ENCODE peak calls at places on chromosomes 11 and 22, in eight cellular contexts. C is hepatocyte; O is IMR-90; U is mammary epithelial cell; E is cardiac muscle cell; P is CD8-positive, alpha-beta T cell; V is body of pancreas; L is dorsolateral prefrontal cortex. Q is an unnamed sample.

GRCh38 chr22:32788884-32789624 is 12.5 kb upstream of the TIMP3 start:
- DNase-seq in U (no peak), O (peak; percentile 72), E (no peak), V (peak; percentile 56), P (no peak), L (no peak), C (no peak), Q (no peak)

GRCh38 chr11:19558189-19558986 is 154.2 kb upstream of the NAV2 start:
- DNase-seq in E (no peak), C (no peak), L (no peak), P (no peak), U (no peak), V (no peak), O (no peak), Q (no peak)

GRCh38 chr11:2345050-2345449 is 32.1 kb upstream of the CD81 start:
- DNase-seq in V (no peak), E (no peak), P (no peak), U (no peak), C (no peak), L (no peak), O (no peak), Q (no peak)

GRCh38 chr22:24695958-24696511 is 78.5 kb downstream of the PIWIL3 start:
- DNase-seq in O (peak; percentile 69), E (peak; percentile 42), P (no peak), C (no peak), V (no peak), U (no peak), L (no peak), Q (no peak)

GRCh38 chr11:69545976-69546617 is 64.6 kb downstream of the LINC01488 start:
- DNase-seq in U (no peak), C (peak; percentile 2), O (no peak), L (no peak), V (no peak), E (no peak), P (no peak), Q (no peak)

GRCh38 chr11:15109602-15110001 is 5.1 kb upstream of the INSC start:
- DNase-seq in V (no peak), O (no peak), L (no peak), C (no peak), E (no peak), U (no peak), P (no peak), Q (no peak)

GRCh38 chr11:61158691-61159381 is 2.4 kb downstream of the VPS37C start:
- DNase-seq in V (no peak), O (peak; percentile 89), U (peak; percentile 70), C (no peak), P (no peak), L (no peak), E (no peak), Q (no peak)

GRCh38 chr11:1559103-1559951 is 12.7 kb downstream of the DUSP8 start:
- DNase-seq in L (peak; percentile 95), C (peak; percentile 67), P (peak; percentile 6), V (peak; percentile 98), U (peak; percentile 54), O (peak; percentile 66), E (no peak), Q (peak; percentile 91)

GRCh38 chr11:119856681-119857485 is 127.9 kb upstream of the NECTIN1 start:
- DNase-seq in V (no peak), O (no peak), E (no peak), L (no peak), P (no peak), U (no peak), C (no peak), Q (no peak)

GRCh38 chr11:123057604-123058305 is 4.2 kb downstream of the HSPA8 start:
- DNase-seq in E (no peak), L (no peak), U (no peak), O (no peak), C (no peak), V (no peak), P (no peak), Q (no peak)

GRCh38 chr22:27299181-27300085 is 502.1 kb downstream of the MN1 start:
- DNase-seq in P (no peak), E (no peak), L (no peak), O (no peak), V (no peak), C (no peak), U (no peak), Q (no peak)

GRCh38 chr11:76644591-76644990 is 26.0 kb downstream of the LRRC32 start:
- DNase-seq in O (no peak), E (no peak), V (no peak), U (peak; percentile 78), P (no peak), C (no peak), L (no peak), Q (no peak)

GRCh38 chr11:14783788-14784187 is 108.2 kb downstream of the CYP2R1 start:
- DNase-seq in O (no peak), E (no peak), C (no peak), V (no peak), L (no peak), U (no peak), P (no peak), Q (no peak)

GRCh38 chr11:130908770-130909625 is 7.3 kb downstream of the SNX19 start:
- DNase-seq in E (no peak), V (no peak), L (no peak), P (no peak), U (peak; percentile 64), C (peak; percentile 46), O (peak; percentile 91), Q (peak; percentile 26)

GRCh38 chr11:75473684-75474083 is 40.7 kb upstream of the KLHL35 start:
- DNase-seq in V (no peak), P (no peak), L (no peak), U (no peak), O (no peak), C (no peak), E (no peak), Q (no peak)

GRCh38 chr22:49473286-49473685 is 354.4 kb downstream of the BRD1 start:
- DNase-seq in C (no peak), O (no peak), E (no peak), P (no peak), V (no peak), U (no peak), L (no peak), Q (no peak)

GRCh38 chr11:76627541-76628082 is 42.9 kb downstream of the LRRC32 start:
- DNase-seq in V (no peak), L (no peak), E (no peak), P (no peak), C (no peak), U (no peak), O (no peak), Q (no peak)

DNA sequence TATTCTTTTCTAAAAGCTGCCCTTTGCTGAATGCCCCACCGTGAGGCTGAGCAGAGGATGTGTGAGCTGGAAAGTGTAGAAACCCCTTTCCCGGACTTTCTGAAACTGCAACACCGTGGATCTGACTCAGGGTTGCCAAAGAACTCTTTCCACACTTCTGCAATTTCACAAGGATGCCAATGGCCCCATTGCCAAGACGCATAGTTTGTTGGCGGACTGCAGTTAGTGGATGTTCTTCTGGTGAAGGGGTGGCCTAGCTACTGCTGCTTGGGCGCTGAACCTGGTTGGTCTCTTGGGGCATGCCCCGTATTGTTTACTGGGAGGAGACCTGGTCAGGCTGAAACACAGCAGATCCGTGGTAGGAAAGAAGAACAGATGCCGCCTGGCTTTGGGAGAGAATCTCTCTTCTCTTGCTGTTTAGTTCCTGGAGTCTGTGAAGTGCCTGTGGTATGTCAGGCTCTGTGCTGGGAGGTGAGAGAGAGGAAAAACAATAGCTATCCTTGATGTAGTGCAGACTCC is 26.7 kb downstream of the CD82 start:
- DNase-seq in L (no peak), V (peak; percentile 38), E (peak; percentile 38), P (no peak), U (peak; percentile 21), O (peak; percentile 65), C (peak; percentile 57), Q (no peak)
- H3K27ac ChIP-seq in L (peak overlapping the region; percentile 92), V (no peak overlapping the region), E (peak overlapping the region; percentile 80), P (no peak overlapping the region), U (no peak overlapping the region), O (peak overlapping the region; percentile 2), C (peak overlapping the region; percentile 74), Q (no peak overlapping the region)

DNA sequence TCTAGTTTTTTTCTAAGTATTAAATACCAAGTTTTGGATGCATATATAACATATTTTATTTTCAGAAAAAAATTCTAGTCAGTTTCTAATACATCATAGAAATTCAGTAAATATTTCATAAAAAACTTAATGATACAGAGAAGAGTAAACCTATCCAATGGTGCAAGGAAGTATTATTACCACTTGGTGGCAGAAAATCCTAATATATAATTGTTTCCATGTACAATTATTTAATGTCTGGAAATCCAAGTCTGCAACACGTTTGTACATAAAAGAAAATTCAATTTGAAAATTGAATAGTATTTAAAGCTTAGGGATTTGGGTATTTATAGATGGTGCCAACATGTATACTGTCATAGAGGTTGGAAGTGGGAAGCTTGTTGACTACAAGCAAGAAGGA is 127.0 kb downstream of the TRPC6 start:
- DNase-seq in C (peak; percentile 29), L (no peak), V (no peak), U (no peak), E (no peak), O (peak; percentile 52), P (no peak), Q (no peak)
- TF ChIP-seq CTCF in C (peak; percentile 74), L (peak; percentile 49), V (peak; percentile 55), U (peak; percentile 46), E (peak; percentile 22), O (peak; percentile 68), P (no peak), Q (peak; percentile 47)

DNA sequence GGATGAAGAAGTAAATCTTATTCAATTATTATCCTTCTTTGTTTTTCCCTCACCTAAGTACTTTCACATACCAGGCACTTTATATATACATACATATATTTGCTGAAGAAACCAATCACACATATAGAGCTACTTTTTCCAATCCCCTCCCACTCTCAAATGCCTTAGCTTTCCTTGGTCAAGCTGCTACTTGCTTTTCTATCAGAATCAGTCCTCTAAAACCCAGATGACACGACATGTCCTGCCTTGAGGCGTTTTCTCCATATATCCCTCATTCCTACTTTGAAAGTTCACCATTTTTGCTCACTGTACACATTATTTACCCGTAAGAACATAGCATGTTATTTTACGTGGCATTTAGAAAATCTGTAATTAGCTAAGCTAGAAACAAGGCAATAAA is 5.4 kb downstream of the RAB38 start:
- DNase-seq in C (no peak), O (no peak), E (no peak), U (peak; percentile 49), P (no peak), L (no peak), V (no peak), Q (peak; percentile 27)
- H3K27ac ChIP-seq in C (no peak overlapping the region), O (no peak overlapping the region), E (no peak overlapping the region), U (peak overlapping the region; percentile 18), P (no peak overlapping the region), L (no peak overlapping the region), V (no peak overlapping the region), Q (no peak overlapping the region)

GRCh38 chr11:64653388-64653973 is 62.5 kb downstream of the SLC22A12 start:
- DNase-seq in E (no peak), L (no peak), P (no peak), U (no peak), V (no peak), O (no peak), C (no peak), Q (no peak)

GRCh38 chr11:64652586-64653387 is 61.8 kb downstream of the SLC22A12 start:
- DNase-seq in E (peak; percentile 81), U (peak; percentile 41), O (peak; percentile 55), C (peak; percentile 89), L (no peak), P (peak; percentile 75), V (peak; percentile 78), Q (peak; percentile 89)

GRCh38 chr11:64648551-64648950 is 57.5 kb downstream of the SLC22A12 start:
- DNase-seq in O (no peak), L (no peak), V (no peak), U (no peak), P (no peak), C (no peak), E (no peak), Q (no peak)

GRCh38 chr11:64649304-64649703 is 58.3 kb downstream of the SLC22A12 start:
- DNase-seq in E (peak; percentile 71), O (no peak), L (no peak), V (peak; percentile 37), U (peak; percentile 9), C (peak; percentile 34), P (no peak), Q (peak; percentile 20)

GRCh38 chr11:64650923-64651523 is 60.0 kb downstream of the SLC22A12 start:
- DNase-seq in C (peak; percentile 53), P (no peak), O (peak; percentile 19), U (no peak), V (no peak), L (no peak), E (peak; percentile 47), Q (peak; percentile 42)
- TF ChIP-seq CTCF in C (peak; percentile 38), P (no peak), O (peak; percentile 46), U (peak; percentile 72), V (peak; percentile 51), L (peak; percentile 57), E (peak; percentile 64), Q (peak; percentile 38)